ENCODE peak calls at places on chromosomes 12 and 14, in six cellular contexts. Q is H1, T is IMR-90, D is H9, N is neuronal stem cell, S is mesenchymal stem cell. E is an unnamed sample.

GRCh38 chr12:52210186-52210924 is 18.5 kb upstream of the KRT80 start:
- DNase-seq in Q (no peak), T (peak; percentile 56), D (no peak), N (no peak), S (peak; percentile 60), E (no peak)

GRCh38 chr12:54352022-54352531 is 12.2 kb downstream of the GPR84 start:
- DNase-seq in Q (peak; percentile 70), T (peak; percentile 79), D (peak; percentile 81), N (peak; percentile 79), S (peak; percentile 70), E (no peak)

GRCh38 chr14:75697371-75697770 is 36.3 kb downstream of the TTLL5 start:
- DNase-seq in Q (no peak), T (no peak), D (no peak), N (no peak), S (no peak), E (no peak)

GRCh38 chr12:120936197-120936596 is 32.0 kb upstream of the SPPL3 start:
- DNase-seq in Q (no peak), T (no peak), D (no peak), N (no peak), S (no peak), E (no peak)

GRCh38 chr14:29926228-29926627 is 1.4 kb downstream of the PRKD1 start:
- DNase-seq in Q (no peak), T (no peak), D (no peak), N (no peak), S (no peak), E (no peak)

GRCh38 chr14:51180577-51180976 is 59.5 kb upstream of the TMX1 start:
- DNase-seq in Q (no peak), T (no peak), D (no peak), N (no peak), S (no peak), E (no peak)

GRCh38 chr12:131783915-131784541 is 44.2 kb upstream of the MMP17 start:
- DNase-seq in Q (no peak), T (peak; percentile 86), D (peak; percentile 72), N (no peak), S (peak; percentile 87), E (peak; percentile 10)

GRCh38 chr14:45212231-45212630 is 40.8 kb downstream of the MIS18BP1 start:
- DNase-seq in Q (no peak), T (no peak), D (no peak), N (no peak), S (no peak), E (no peak)

GRCh38 chr14:54653764-54654469 is 87.0 kb downstream of the SAMD4A start:
- DNase-seq in Q (no peak), T (peak; percentile 88), D (no peak), N (no peak), S (peak; percentile 97), E (peak; percentile 88)

GRCh38 chr12:57216014-57216891 is at the start of gene NXPH4:
- DNase-seq in Q (peak; percentile 84), T (no peak), D (peak; percentile 88), N (no peak), S (no peak), E (no peak)

GRCh38 chr12:57868870-57869609 is 22.5 kb upstream of the CTDSP2 start:
- DNase-seq in Q (peak; percentile 64), T (no peak), D (peak; percentile 79), N (no peak), S (no peak), E (no peak)

GRCh38 chr12:71671311-71671710 is 7.2 kb downstream of the THAP2 start:
- DNase-seq in Q (no peak), T (no peak), D (no peak), N (no peak), S (no peak), E (no peak)

GRCh38 chr12:70660620-70661219 is 23.5 kb upstream of the PTPRB start:
- DNase-seq in Q (no peak), T (peak; percentile 77), D (no peak), N (no peak), S (peak; percentile 32), E (peak; percentile 2)

GRCh38 chr12:68118096-68118755 is 41.3 kb downstream of the IFNG start:
- DNase-seq in Q (peak; percentile 49), T (no peak), D (peak; percentile 59), N (no peak), S (no peak), E (no peak)

DNA sequence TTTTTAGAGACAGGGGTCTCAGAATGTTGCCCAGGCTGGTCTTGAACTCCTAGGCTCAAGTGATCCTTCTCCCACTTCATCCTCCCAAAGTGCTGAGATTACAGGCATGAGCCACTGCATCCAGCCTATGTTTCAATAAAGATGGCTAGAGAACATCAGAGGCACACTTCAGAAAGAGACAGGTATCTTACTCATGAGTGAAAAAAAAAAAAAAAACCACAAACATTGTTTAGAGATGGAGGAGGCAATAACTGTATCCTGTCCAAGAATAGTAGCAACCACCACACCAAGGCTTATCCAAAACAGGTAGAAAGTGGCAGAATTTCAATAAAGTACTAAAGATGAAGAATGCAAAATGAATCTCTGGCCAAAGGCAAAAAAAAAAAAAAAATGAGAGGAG is 30.3 kb downstream of the EEA1 start:
- DNase-seq in Q (no peak), T (peak; percentile 10), D (no peak), N (no peak), S (peak; percentile 47), E (no peak)
- H3K14ac ChIP-seq in Q (no peak overlapping the region), T (peak overlapping the region; percentile 2), D (no peak overlapping the region), N (no peak overlapping the region), S (no peak overlapping the region), E (no peak overlapping the region)

DNA sequence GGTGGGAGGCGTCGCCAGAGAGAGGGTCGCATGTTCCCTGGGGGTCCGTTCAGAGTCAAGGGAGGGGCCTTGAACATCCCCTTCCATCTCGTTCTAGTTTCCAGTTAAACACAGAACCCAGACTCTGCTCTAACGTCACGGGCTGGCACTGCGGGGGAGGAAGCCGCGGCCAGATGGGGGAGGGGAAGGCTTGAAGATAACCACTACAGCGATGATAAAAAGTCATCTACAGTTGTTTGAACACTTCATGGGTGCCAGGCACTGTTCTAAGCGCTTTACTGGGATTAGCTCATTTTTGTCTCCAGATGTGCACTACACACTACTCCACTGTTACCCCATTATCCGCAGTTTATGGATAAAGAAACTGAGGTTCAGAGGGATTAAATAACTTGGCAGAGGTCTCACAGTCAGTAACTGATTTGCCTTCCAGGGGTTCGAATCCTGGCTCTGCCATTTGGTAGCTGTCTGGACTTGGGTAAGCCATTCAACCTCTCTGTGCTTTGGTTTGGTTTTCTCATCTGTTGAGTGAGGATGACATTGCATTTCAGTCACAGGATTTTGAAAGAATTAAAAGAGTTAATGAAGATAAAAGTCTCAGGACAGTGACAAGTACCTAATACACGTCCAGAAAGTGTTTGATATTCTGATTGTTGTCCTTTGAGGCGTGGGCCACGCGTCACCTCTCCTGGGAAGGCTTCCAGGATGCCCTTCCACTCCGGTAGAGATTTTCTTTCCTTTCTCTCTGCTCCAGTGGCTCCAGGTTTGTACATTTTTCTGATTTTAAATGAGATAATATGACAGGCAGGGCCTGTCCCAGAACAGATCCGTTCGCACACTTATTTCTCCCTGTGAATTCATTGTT is 798 bp upstream of the RASAL1 start:
- DNase-seq in Q (peak; percentile 71), T (no peak), D (no peak), N (no peak), S (no peak), E (no peak)
- H2AFZ ChIP-seq in Q (peak overlapping the region; percentile 47), T (no peak overlapping the region), D (no peak overlapping the region), N (no peak overlapping the region), S (no peak overlapping the region), E (no peak overlapping the region)

DNA sequence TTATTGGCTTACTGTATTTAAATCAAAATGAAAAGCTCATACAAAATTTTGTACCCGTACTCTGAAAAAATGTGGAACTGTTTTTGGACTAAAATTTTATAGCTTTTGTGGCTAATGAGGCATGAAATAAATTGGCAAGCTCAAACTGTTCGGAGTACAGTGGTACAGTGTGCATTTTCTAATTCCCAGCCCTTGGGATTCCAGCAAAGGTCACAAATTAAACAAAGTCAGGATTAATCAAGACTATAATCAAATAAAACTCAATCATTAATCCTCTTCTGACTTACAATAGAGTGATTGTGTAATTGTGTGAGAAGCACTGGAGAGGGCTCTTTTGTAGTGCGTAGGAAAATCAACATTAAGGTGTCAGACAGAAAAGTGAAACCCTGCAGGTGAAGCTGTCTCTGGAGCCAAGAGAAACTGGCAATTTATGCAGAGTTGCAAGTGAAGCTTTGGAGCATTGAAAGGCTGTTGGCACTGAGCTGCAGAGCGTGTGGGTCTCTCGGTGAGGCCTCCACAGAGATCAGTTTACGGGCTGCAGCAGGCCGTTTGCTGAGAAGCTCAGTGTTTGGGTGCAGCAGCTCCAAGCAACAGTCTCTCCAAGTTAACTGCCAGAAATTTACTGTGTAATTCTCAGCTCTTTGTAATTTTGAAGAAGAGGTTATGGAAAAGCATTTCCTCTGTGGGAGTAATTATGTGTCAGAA is 275.9 kb downstream of the FBXL14 start:
- DNase-seq in Q (no peak), T (peak; percentile 31), D (peak; percentile 65), N (peak; percentile 26), S (peak; percentile 33), E (no peak)
- H4K91ac ChIP-seq in Q (no peak overlapping the region), T (no peak overlapping the region), D (no peak overlapping the region), N (no peak overlapping the region), S (no peak overlapping the region), E (no peak overlapping the region)

GRCh38 chr12:49924847-49925246 is 21.1 kb upstream of the FAIM2 start:
- DNase-seq in Q (no peak), T (no peak), D (peak; percentile 20), N (no peak), S (no peak), E (no peak)
- H3K14ac ChIP-seq in Q (no peak overlapping the region), T (no peak overlapping the region), D (no peak overlapping the region), N (no peak overlapping the region), S (no peak overlapping the region), E (no peak overlapping the region)

DNA sequence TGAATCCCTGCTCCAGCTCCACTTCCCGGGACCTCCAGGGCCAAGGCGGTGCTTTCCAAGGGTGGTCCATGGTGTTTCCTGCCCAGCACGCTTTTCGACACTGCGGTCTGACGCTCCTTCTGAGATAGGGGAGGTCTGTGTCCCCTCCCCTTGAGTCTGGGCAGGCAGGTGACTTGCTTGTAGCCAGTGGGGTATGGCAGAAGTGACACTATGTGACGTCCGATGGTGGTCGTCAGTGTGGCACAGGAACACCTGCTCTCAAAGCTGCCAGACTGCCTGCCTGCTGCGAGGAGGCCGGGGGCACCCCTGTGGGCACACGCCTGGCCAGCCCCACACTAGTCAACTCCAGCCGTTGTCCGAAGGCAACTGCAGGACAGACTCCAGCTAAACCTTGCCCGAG is 16.0 kb upstream of the TRAF3 start:
- DNase-seq in Q (no peak), T (no peak), D (no peak), N (no peak), S (no peak), E (no peak)
- H2AFZ ChIP-seq in Q (no peak overlapping the region), T (peak overlapping the region; percentile 6), D (no peak overlapping the region), N (peak overlapping the region; percentile 56), S (no peak overlapping the region), E (no peak overlapping the region)

GRCh38 chr14:103428732-103429556 is 43.7 kb downstream of the MARK3 start:
- DNase-seq in Q (no peak), T (no peak), D (no peak), N (no peak), S (no peak), E (no peak)

GRCh38 chr14:103427485-103428443 is 42.5 kb downstream of the MARK3 start:
- DNase-seq in Q (no peak), T (peak; percentile 85), D (peak; percentile 77), N (no peak), S (peak; percentile 73), E (peak; percentile 22)

GRCh38 chr14:103418508-103418818 is 33.2 kb downstream of the MARK3 start:
- DNase-seq in Q (no peak), T (peak; percentile 87), D (no peak), N (no peak), S (peak; percentile 92), E (peak; percentile 49)

GRCh38 chr14:103422981-103423600 is 37.9 kb downstream of the MARK3 start:
- DNase-seq in Q (no peak), T (peak; percentile 77), D (no peak), N (no peak), S (peak; percentile 86), E (no peak)
- H4K91ac ChIP-seq in Q (no peak overlapping the region), T (peak overlapping the region; percentile 62), D (no peak overlapping the region), N (no peak overlapping the region), S (no peak overlapping the region), E (no peak overlapping the region)

GRCh38 chr12:92365836-92366235 is 220.2 kb upstream of the BTG1 start:
- DNase-seq in Q (no peak), T (no peak), D (no peak), N (no peak), S (no peak), E (no peak)
- H3K14ac ChIP-seq in Q (no peak overlapping the region), T (no peak overlapping the region), D (no peak overlapping the region), N (no peak overlapping the region), S (no peak overlapping the region), E (no peak overlapping the region)

E was measured in trophoblast cell.